ENCODE peak calls at places on chromosomes 7 and 10, in eight cellular contexts. Z is GM23338; I is hepatocyte; D is effector memory CD4-positive, alpha-beta T cell; K is keratinocyte; F is osteoblast; S is esophagus squamous epithelium; O is neuronal stem cell. T is an unnamed sample. For H3K27me3 and H3K4me1, the result is how much of the 10 kb centered on the place peaks cover.

GRCh38 chr7:77887567-77887966 is 89.0 kb downstream of the PHTF2 start:
- DNase-seq in I (peak), K (no peak), D (no peak), F (peak), Z (no peak), O (no peak), S (no peak), T (peak)

GRCh38 chr10:53111529-53111928 is 338.9 kb upstream of the MBL2 start:
- DNase-seq in O (no peak), I (no peak), S (no peak), F (no peak), D (no peak), K (no peak), Z (no peak), T (no peak)

GRCh38 chr10:75405201-75406143 is 3.9 kb upstream of the ZNF503 start:
- DNase-seq in D (no peak), K (no peak), O (peak), F (no peak), S (no peak), I (peak), Z (peak), T (no peak)

GRCh38 chr10:15821046-15821683 is 39.1 kb downstream of the MINDY3 start:
- DNase-seq in D (no peak), F (no peak), Z (no peak), S (no peak), I (no peak), K (no peak), O (no peak), T (no peak)

GRCh38 chr7:147775564-147775963 is 815.0 kb upstream of the C7orf33 start:
- DNase-seq in O (no peak), S (no peak), K (no peak), I (no peak), D (no peak), Z (no peak), F (no peak), T (no peak)

GRCh38 chr10:11429439-11430052 is 181.9 kb downstream of the USP6NL start:
- DNase-seq in F (no peak), I (no peak), D (no peak), Z (no peak), K (no peak), O (no peak), S (no peak), T (no peak)

GRCh38 chr7:91949221-91950009 is 8.8 kb downstream of the AKAP9 start:
- DNase-seq in O (no peak), I (no peak), Z (no peak), S (no peak), K (no peak), D (no peak), F (peak), T (no peak)

GRCh38 chr10:25536027-25536426 is 361.2 kb downstream of the GPR158 start:
- DNase-seq in Z (no peak), S (no peak), O (no peak), K (no peak), F (no peak), I (no peak), D (no peak), T (no peak)

GRCh38 chr7:131778601-131779000 is 222.2 kb upstream of the PODXL start:
- DNase-seq in K (no peak), I (no peak), Z (no peak), D (no peak), O (no peak), F (no peak), S (no peak), T (no peak)

GRCh38 chr10:74332398-74332797 is 181.4 kb downstream of the ADK start:
- DNase-seq in I (no peak), F (no peak), O (no peak), K (no peak), Z (no peak), D (no peak), S (no peak), T (no peak)

GRCh38 chr10:101385866-101386658 is 32.1 kb downstream of the BTRC start:
- DNase-seq in S (no peak), K (no peak), O (no peak), F (no peak), D (no peak), Z (no peak), I (no peak), T (no peak)

GRCh38 chr10:53003094-53003493 is 230.5 kb upstream of the MBL2 start:
- DNase-seq in I (no peak), S (no peak), O (no peak), D (no peak), Z (no peak), F (no peak), K (no peak), T (no peak)

GRCh38 chr7:18356195-18356645 is 139.3 kb upstream of the HDAC9 start:
- DNase-seq in Z (peak), F (peak), K (no peak), S (no peak), I (peak), D (no peak), O (peak), T (no peak)

GRCh38 chr7:116213361-116214155 is 3.2 kb downstream of the TES start:
- DNase-seq in Z (no peak), D (no peak), F (peak), O (no peak), K (no peak), I (no peak), S (no peak), T (no peak)

GRCh38 chr7:131244259-131244852 is 83.3 kb upstream of the MKLN1 start:
- DNase-seq in Z (peak), I (peak), F (peak), D (no peak), O (peak), S (no peak), K (peak), T (no peak)

GRCh38 chr7:27196287-27196739 is 3.6 kb downstream of the HOXA13 start:
- DNase-seq in F (no peak), D (peak), S (no peak), Z (peak), K (peak), I (peak), O (peak), T (peak)
- H3K27me3 ChIP-seq in F (under half), D (half or more), S (under half), Z (half or more), K (half or more), I (half or more), O (half or more), T (half or more)

DNA sequence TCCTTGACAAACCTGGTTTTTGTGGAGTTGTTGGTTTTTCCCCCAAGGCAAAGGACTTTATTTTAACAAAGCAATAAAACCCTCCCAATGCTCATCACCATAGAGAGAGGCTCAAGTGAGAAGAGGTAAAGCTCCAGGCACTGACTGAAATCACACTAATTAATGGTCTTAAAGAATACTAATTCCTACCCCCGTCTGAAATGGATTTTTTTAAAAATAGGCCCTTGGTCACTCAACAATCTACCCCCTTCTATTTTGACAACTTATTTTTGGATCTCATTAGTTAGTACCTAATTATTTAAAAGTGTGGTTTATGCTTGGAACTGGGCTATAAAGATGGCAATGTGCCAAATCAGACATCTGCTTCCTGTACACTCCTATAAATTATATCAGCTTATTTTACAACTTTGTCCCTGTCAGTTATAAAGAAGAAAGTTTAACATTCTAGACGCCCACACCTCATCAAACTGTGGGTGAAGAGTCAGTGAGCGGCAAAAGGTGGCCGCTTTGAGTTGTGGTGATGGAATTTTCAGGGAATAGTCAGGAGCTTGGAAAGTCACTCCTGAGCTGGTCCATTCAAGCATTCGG is 10.6 kb downstream of the GLI3 start:
- DNase-seq in S (no peak), F (no peak), I (no peak), Z (no peak), D (no peak), O (no peak), K (no peak), T (no peak)
- H3K4me1 ChIP-seq in S (half or more), F (under half), I (under half), Z (half or more), D (under half), O (half or more), K (under half), T (under half)

GRCh38 chr10:124127965-124128810 is 34.8 kb upstream of the CHST15 start:
- DNase-seq in F (no peak), O (no peak), D (no peak), I (peak), S (no peak), Z (no peak), K (no peak), T (no peak)
- H3K27me3 ChIP-seq in F (under half), O (under half), D (under half), I (under half), S (under half), Z (under half), K (under half), T (under half)

GRCh38 chr10:110502851-110503301 is 5.2 kb downstream of the DUSP5 start:
- DNase-seq in D (no peak), K (no peak), S (no peak), F (peak), O (no peak), I (peak), Z (no peak), T (no peak)

GRCh38 chr10:110500515-110500905 is 2.8 kb downstream of the DUSP5 start:
- DNase-seq in K (no peak), D (no peak), I (peak), F (peak), Z (no peak), S (no peak), O (no peak), T (no peak)

GRCh38 chr10:110501142-110501937 is 3.6 kb downstream of the DUSP5 start:
- DNase-seq in O (no peak), S (peak), Z (peak), K (no peak), F (peak), I (peak), D (peak), T (peak)

GRCh38 chr10:110503528-110504110 is 5.9 kb downstream of the DUSP5 start:
- DNase-seq in K (no peak), Z (no peak), I (no peak), S (no peak), D (no peak), O (no peak), F (no peak), T (no peak)

GRCh38 chr10:110502072-110502845 is 4.6 kb downstream of the DUSP5 start:
- DNase-seq in O (no peak), S (no peak), K (no peak), D (no peak), Z (no peak), I (no peak), F (no peak), T (no peak)
- H3K4me1 ChIP-seq in O (under half), S (half or more), K (under half), D (half or more), Z (under half), I (under half), F (half or more), T (under half)

GRCh38 chr7:99677646-99678045 is 2.1 kb downstream of the CYP3A5 start:
- DNase-seq in I (no peak), S (no peak), D (no peak), K (no peak), F (no peak), O (no peak), Z (no peak), T (no peak)

GRCh38 chr7:99674995-99675742 is 4.6 kb downstream of the CYP3A5 start:
- DNase-seq in Z (peak), F (no peak), O (no peak), K (no peak), D (no peak), I (no peak), S (no peak), T (no peak)

GRCh38 chr7:99679400-99680191 is at the start of gene CYP3A5:
- DNase-seq in O (no peak), K (no peak), I (peak), D (no peak), Z (no peak), F (no peak), S (no peak), T (no peak)

GRCh38 chr7:99677013-99677412 is 2.8 kb downstream of the CYP3A5 start:
- DNase-seq in K (no peak), D (no peak), F (peak), O (no peak), S (no peak), I (no peak), Z (no peak), T (no peak)

GRCh38 chr7:99679032-99679399 is 780 bp downstream of the CYP3A5 start:
- DNase-seq in F (no peak), Z (no peak), I (peak), S (no peak), D (no peak), O (no peak), K (no peak), T (no peak)
- H3K27me3 ChIP-seq in F (under half), Z (under half), I (under half), S (under half), D (under half), O (under half), K (under half), T (under half)

GRCh38 chr10:69042838-69043237 is 45.1 kb upstream of the SRGN start:
- DNase-seq in K (no peak), I (no peak), F (no peak), O (no peak), D (no peak), S (no peak), Z (no peak), T (no peak)
- H3K4me1 ChIP-seq in K (under half), I (under half), F (under half), O (under half), D (under half), S (under half), Z (under half), T (under half)

GRCh38 chr10:22476601-22477364 is 131.5 kb downstream of the SPAG6 start:
- DNase-seq in F (no peak), I (peak), S (no peak), Z (peak), D (no peak), K (no peak), O (peak), T (no peak)

GRCh38 chr10:22478555-22479334 is 133.4 kb downstream of the SPAG6 start:
- DNase-seq in S (no peak), O (no peak), D (no peak), K (no peak), I (no peak), F (no peak), Z (no peak), T (no peak)

GRCh38 chr10:22479419-22479818 is 134.1 kb downstream of the SPAG6 start:
- DNase-seq in S (no peak), F (no peak), O (no peak), I (no peak), Z (no peak), K (no peak), D (no peak), T (no peak)

GRCh38 chr10:22475857-22476600 is 130.7 kb downstream of the SPAG6 start:
- DNase-seq in S (no peak), F (no peak), O (peak), I (peak), D (no peak), Z (peak), K (no peak), T (no peak)

GRCh38 chr10:22477365-22478287 is 132.3 kb downstream of the SPAG6 start:
- DNase-seq in I (peak), S (no peak), O (peak), Z (peak), K (no peak), F (no peak), D (no peak), T (no peak)
- H3K27me3 ChIP-seq in I (half or more), S (under half), O (half or more), Z (half or more), K (half or more), F (under half), D (under half), T (under half)

GRCh38 chr10:110075726-110076125 is 67.9 kb downstream of the ADD3 start:
- DNase-seq in D (no peak), O (no peak), Z (no peak), F (peak), I (no peak), K (no peak), S (no peak), T (no peak)

GRCh38 chr10:110078317-110078716 is 70.5 kb downstream of the ADD3 start:
- DNase-seq in O (no peak), I (no peak), D (no peak), K (no peak), Z (no peak), S (no peak), F (no peak), T (no peak)

GRCh38 chr10:110076559-110077318 is 69.0 kb downstream of the ADD3 start:
- DNase-seq in D (no peak), O (no peak), K (peak), Z (no peak), I (peak), F (no peak), S (peak), T (peak)

GRCh38 chr10:110074986-110075664 is 67.3 kb downstream of the ADD3 start:
- DNase-seq in Z (no peak), D (no peak), F (peak), O (no peak), I (no peak), S (no peak), K (no peak), T (no peak)

GRCh38 chr10:110077436-110078120 is 69.8 kb downstream of the ADD3 start:
- DNase-seq in F (no peak), S (no peak), I (no peak), O (no peak), D (no peak), K (no peak), Z (no peak), T (no peak)
- H3K4me1 ChIP-seq in F (half or more), S (half or more), I (half or more), O (under half), D (half or more), K (under half), Z (under half), T (under half)

GRCh38 chr10:71543608-71544158 is 147.0 kb downstream of the CDH23 start:
- DNase-seq in F (no peak), O (no peak), Z (no peak), S (no peak), K (no peak), D (no peak), I (no peak), T (no peak)
- H3K27me3 ChIP-seq in F (under half), O (under half), Z (under half), S (under half), K (under half), D (under half), I (under half), T (under half)